ENCODE peak calls at places on chromosomes 16 and 17, in six cellular contexts. J is HCT116, P is SK-N-SH, V is H1, Z is GM12878, O is HepG2. I is an unnamed sample.

GRCh38 chr17:4948166-4948996 is at the start of gene PFN1:
- DNase-seq in J (peak; percentile 74), P (peak; percentile 92), V (no peak), Z (peak; percentile 69), O (peak; percentile 90), I (peak; percentile 92)

GRCh38 chr16:35523991-35524390 is 2064.6 kb downstream of the TP53TG3F start:
- DNase-seq in J (no peak), P (no peak), V (no peak), Z (no peak), O (no peak), I (no peak)

GRCh38 chr17:9522074-9522473 is 53.5 kb downstream of the STX8 start:
- DNase-seq in J (no peak), P (peak; percentile 49), V (no peak), Z (no peak), O (peak; percentile 44), I (peak; percentile 58)

GRCh38 chr17:1040216-1040600 is 43.3 kb downstream of the TIMM22 start:
- DNase-seq in J (no peak), P (no peak), V (no peak), Z (no peak), O (peak; percentile 73), I (no peak)

GRCh38 chr17:35871415-35871814 is 2.7 kb upstream of the HEATR9 start:
- DNase-seq in J (no peak), P (no peak), V (peak; percentile 10), Z (no peak), O (no peak), I (no peak)

GRCh38 chr17:82740906-82741759 is 5.7 kb downstream of the FN3K start:
- DNase-seq in J (no peak), P (no peak), V (no peak), Z (no peak), O (peak; percentile 93), I (no peak)

GRCh38 chr17:8912060-8912981 is 44.8 kb upstream of the PIK3R6 start:
- DNase-seq in J (no peak), P (no peak), V (no peak), Z (no peak), O (no peak), I (no peak)

GRCh38 chr16:77450790-77451487 is 16.1 kb upstream of the ADAMTS18 start:
- DNase-seq in J (no peak), P (no peak), V (no peak), Z (no peak), O (no peak), I (peak; percentile 22)

GRCh38 chr17:47305302-47305923 is 18.3 kb upstream of the EFCAB13 start:
- DNase-seq in J (no peak), P (no peak), V (no peak), Z (no peak), O (peak; percentile 25), I (no peak)

GRCh38 chr17:77466140-77466539 is 325.4 kb downstream of the SEC14L1 start:
- DNase-seq in J (no peak), P (no peak), V (no peak), Z (no peak), O (no peak), I (no peak)

DNA sequence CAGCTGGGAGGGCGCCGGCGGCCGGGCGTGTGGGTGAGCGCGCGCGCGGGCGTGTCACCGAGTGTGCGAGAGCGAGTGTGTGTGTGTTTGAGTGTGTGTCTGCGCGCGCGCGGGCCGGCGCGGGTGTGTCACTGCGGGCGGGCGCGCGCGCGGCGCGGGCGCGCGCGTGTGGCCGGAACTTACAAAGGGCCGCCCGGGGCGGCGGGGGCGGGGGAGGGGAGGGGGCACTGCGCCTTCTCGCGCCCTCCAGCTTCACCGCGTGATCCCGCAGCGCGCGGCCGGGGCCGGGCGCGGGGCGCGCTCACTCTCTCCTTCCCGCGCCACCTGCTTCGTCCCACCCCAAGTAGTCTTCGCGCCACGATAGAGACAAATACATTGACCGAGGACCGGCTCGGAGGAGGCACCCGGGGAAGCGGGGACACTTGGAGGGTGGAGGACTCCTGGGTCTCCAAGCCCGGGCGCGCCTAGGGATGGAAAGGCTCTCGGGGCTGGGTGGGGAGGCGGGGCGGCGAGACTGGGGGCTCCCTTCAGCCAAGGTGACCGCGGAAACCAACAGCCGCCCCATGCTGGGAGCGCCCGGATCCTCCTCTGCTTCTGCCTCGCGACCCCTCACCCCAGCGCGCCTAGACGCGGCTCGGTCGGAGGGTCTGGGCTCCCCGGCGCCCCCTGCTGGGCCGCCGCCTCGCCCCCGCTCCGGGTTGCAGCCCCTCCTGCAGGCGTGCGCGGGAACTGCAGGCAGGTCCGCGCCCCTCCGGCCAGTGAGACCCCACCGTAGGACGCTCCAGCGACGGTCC is at the start of gene SRCIN1:
- DNase-seq in J (no peak), P (peak; percentile 92), V (no peak), Z (no peak), O (peak; percentile 57), I (peak; percentile 58)
- TF ChIP-seq JUND in J (no peak), P (no peak), V (no peak), Z (no peak), O (no peak), I (no peak)

GRCh38 chr16:28526201-28527099 is 12.3 kb downstream of the NUPR1 start:
- DNase-seq in J (no peak), P (no peak), V (no peak), Z (no peak), O (peak; percentile 99), I (peak; percentile 84)

GRCh38 chr16:28524544-28525179 is 14.1 kb downstream of the NUPR1 start:
- DNase-seq in J (no peak), P (no peak), V (no peak), Z (no peak), O (no peak), I (peak; percentile 89)

GRCh38 chr16:28520672-28521071 is 14.0 kb upstream of the IL27 start:
- DNase-seq in J (no peak), P (no peak), V (no peak), Z (no peak), O (no peak), I (no peak)

GRCh38 chr16:28521436-28521835 is 14.8 kb upstream of the IL27 start:
- DNase-seq in J (no peak), P (no peak), V (no peak), Z (no peak), O (no peak), I (no peak)

DNA sequence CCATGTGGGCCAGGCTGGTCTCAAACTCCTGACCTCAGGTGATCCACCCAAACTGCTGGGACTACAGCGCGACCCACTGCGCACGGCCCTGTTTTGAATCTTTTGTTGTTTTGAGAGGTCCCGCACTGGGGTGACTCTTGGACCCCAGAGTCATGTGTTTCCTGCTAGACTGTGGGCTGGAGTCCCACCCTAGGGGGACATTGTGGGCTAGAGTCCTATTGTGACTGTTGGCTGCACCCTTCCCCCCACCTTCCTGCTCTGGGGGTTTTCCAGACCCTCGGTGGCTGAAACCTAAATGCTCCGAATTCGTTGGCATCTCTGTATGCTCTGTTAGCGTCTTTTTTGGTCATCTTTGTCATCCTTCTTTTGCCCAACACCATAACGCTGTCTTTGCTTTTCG is 16.0 kb downstream of the NUPR1 start:
- DNase-seq in J (no peak), P (no peak), V (no peak), Z (no peak), O (no peak), I (no peak)
- TF ChIP-seq JUND in J (no peak), P (no peak), V (no peak), Z (no peak), O (no peak), I (no peak)

DNA sequence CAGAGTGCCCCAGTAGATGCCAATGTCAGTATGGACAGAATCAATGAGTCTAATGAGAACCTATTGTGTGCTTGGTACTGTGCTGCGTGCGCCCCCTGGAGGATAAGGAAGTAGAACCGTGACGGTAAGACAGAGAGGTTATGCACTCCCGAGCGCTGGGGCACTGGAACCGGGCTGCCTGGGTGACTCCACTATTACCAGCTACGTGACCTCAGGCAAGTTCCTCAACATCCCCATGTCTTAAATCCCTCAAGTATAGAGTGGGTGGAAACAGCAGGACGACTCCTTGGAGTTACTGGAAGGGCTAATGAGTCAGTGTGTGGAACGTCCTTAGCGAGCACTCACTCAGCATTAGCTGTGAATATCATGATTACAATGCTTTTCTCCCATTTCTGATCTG is 16.2 kb downstream of the CHST4 start:
- DNase-seq in J (peak; percentile 60), P (peak; percentile 44), V (no peak), Z (no peak), O (peak; percentile 63), I (no peak)
- TF ChIP-seq JUND in J (no peak), P (no peak), V (no peak), Z (no peak), O (no peak), I (no peak)

GRCh38 chr16:65816556-65816955 is 549.9 kb upstream of the CDH5 start:
- DNase-seq in J (no peak), P (no peak), V (no peak), Z (no peak), O (no peak), I (no peak)

GRCh38 chr16:65822148-65822547 is 544.3 kb upstream of the CDH5 start:
- DNase-seq in J (no peak), P (no peak), V (no peak), Z (no peak), O (no peak), I (no peak)

GRCh38 chr16:65815707-65816106 is 550.8 kb upstream of the CDH5 start:
- DNase-seq in J (no peak), P (no peak), V (no peak), Z (no peak), O (no peak), I (no peak)

GRCh38 chr16:65817066-65817465 is 549.4 kb upstream of the CDH5 start:
- DNase-seq in J (no peak), P (no peak), V (peak; percentile 15), Z (no peak), O (no peak), I (no peak)

DNA sequence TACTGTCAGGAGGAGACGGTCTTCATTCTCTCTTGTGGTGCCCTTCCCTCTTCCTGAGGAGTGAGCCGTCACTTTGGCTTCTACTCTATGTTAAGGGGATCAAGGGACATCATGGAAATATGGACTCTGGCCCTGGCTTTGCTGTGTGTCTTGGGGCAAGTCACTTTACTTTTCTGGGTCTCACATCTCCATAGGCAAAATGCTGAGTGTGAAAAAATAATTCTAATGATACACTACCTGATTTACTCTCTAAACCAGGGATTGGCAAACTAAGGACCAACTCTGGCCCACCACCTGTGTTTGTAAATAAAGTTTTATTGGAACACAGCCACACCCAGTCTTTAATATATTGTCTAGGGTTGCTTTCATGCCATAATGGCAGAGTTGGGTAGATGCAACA is 548.7 kb upstream of the CDH5 start:
- DNase-seq in J (no peak), P (no peak), V (no peak), Z (no peak), O (no peak), I (no peak)
- TF ChIP-seq JUND in J (no peak), P (no peak), V (no peak), Z (no peak), O (no peak), I (no peak)

GRCh38 chr17:57539528-57540301 is 205.4 kb downstream of the CCDC182 start:
- DNase-seq in J (no peak), P (no peak), V (no peak), Z (no peak), O (no peak), I (no peak)
- TF ChIP-seq JUND in J (no peak), P (no peak), V (no peak), Z (no peak), O (no peak), I (no peak)

GRCh38 chr17:65931246-65932149 is 260.4 kb downstream of the CEP112 start:
- DNase-seq in J (no peak), P (no peak), V (no peak), Z (no peak), O (no peak), I (no peak)
- TF ChIP-seq JUND in J (no peak), P (no peak), V (no peak), Z (no peak), O (no peak), I (no peak)

I was measured in T47D.